ENCODE peak calls at places on chromosomes 6 and 20, in seven cellular contexts. One of them, this sample, is unnamed. For H3K27me3, the result is how much of the 10 kb centered on the place peaks cover.

GRCh38 chr6:150186129-150186898 is 43.5 kb downstream of the PPP1R14C start:
- DNase-seq in AG04450: no peak
- DNase-seq in Panc1: no peak
- DNase-seq in brain microvascular endothelial cell: no peak
- DNase-seq in SK-N-SH: no peak
- DNase-seq in neural progenitor cell: no peak
- DNase-seq in GM23338: no peak
- DNase-seq in this sample: no peak

GRCh38 chr6:168050861-168051586 is 28.0 kb downstream of the FRMD1 start:
- DNase-seq in AG04450: no peak
- DNase-seq in Panc1: no peak
- DNase-seq in brain microvascular endothelial cell: no peak
- DNase-seq in SK-N-SH: no peak
- DNase-seq in neural progenitor cell: peak
- DNase-seq in GM23338: peak
- DNase-seq in this sample: peak

GRCh38 chr20:17635846-17636245 is 46.2 kb downstream of the RRBP1 start:
- DNase-seq in AG04450: no peak
- DNase-seq in Panc1: no peak
- DNase-seq in brain microvascular endothelial cell: no peak
- DNase-seq in SK-N-SH: no peak
- DNase-seq in neural progenitor cell: no peak
- DNase-seq in GM23338: no peak
- DNase-seq in this sample: no peak

GRCh38 chr6:142796571-142796970 is 148.4 kb downstream of the HIVEP2 start:
- DNase-seq in AG04450: no peak
- DNase-seq in Panc1: no peak
- DNase-seq in brain microvascular endothelial cell: peak
- DNase-seq in SK-N-SH: no peak
- DNase-seq in neural progenitor cell: no peak
- DNase-seq in GM23338: no peak
- DNase-seq in this sample: no peak

GRCh38 chr6:64815718-64816117 is 891.3 kb downstream of the EYS start:
- DNase-seq in AG04450: no peak
- DNase-seq in Panc1: no peak
- DNase-seq in brain microvascular endothelial cell: no peak
- DNase-seq in SK-N-SH: no peak
- DNase-seq in neural progenitor cell: no peak
- DNase-seq in GM23338: no peak
- DNase-seq in this sample: no peak

GRCh38 chr6:8539446-8539845 is 104.1 kb upstream of the SLC35B3 start:
- DNase-seq in AG04450: no peak
- DNase-seq in Panc1: no peak
- DNase-seq in brain microvascular endothelial cell: no peak
- DNase-seq in SK-N-SH: peak
- DNase-seq in neural progenitor cell: peak
- DNase-seq in GM23338: peak
- DNase-seq in this sample: no peak

GRCh38 chr20:14589383-14589782 is 252.0 kb upstream of the FLRT3 start:
- DNase-seq in AG04450: no peak
- DNase-seq in Panc1: no peak
- DNase-seq in brain microvascular endothelial cell: no peak
- DNase-seq in SK-N-SH: no peak
- DNase-seq in neural progenitor cell: no peak
- DNase-seq in GM23338: no peak
- DNase-seq in this sample: no peak

GRCh38 chr6:167828325-167828956 is 1.7 kb downstream of the AFDN start:
- DNase-seq in AG04450: no peak
- DNase-seq in Panc1: no peak
- DNase-seq in brain microvascular endothelial cell: no peak
- DNase-seq in SK-N-SH: no peak
- DNase-seq in neural progenitor cell: no peak
- DNase-seq in GM23338: no peak
- DNase-seq in this sample: no peak

GRCh38 chr20:11426938-11427337 is 490.8 kb upstream of the BTBD3 start:
- DNase-seq in AG04450: no peak
- DNase-seq in Panc1: no peak
- DNase-seq in brain microvascular endothelial cell: no peak
- DNase-seq in SK-N-SH: no peak
- DNase-seq in neural progenitor cell: peak
- DNase-seq in GM23338: no peak
- DNase-seq in this sample: no peak

GRCh38 chr20:17024513-17025105 is 202.2 kb upstream of the PCSK2 start:
- DNase-seq in AG04450: peak
- DNase-seq in Panc1: no peak
- DNase-seq in brain microvascular endothelial cell: no peak
- DNase-seq in SK-N-SH: no peak
- DNase-seq in neural progenitor cell: peak
- DNase-seq in GM23338: peak
- DNase-seq in this sample: no peak

GRCh38 chr20:37179671-37180524 is 550 bp upstream of the MROH8 start:
- DNase-seq in AG04450: no peak
- DNase-seq in Panc1: no peak
- DNase-seq in brain microvascular endothelial cell: peak
- DNase-seq in SK-N-SH: no peak
- DNase-seq in neural progenitor cell: no peak
- DNase-seq in GM23338: no peak
- DNase-seq in this sample: no peak

GRCh38 chr6:163209005-163209404 is 205.5 kb upstream of the QKI start:
- DNase-seq in AG04450: no peak
- DNase-seq in Panc1: no peak
- DNase-seq in brain microvascular endothelial cell: no peak
- DNase-seq in SK-N-SH: no peak
- DNase-seq in neural progenitor cell: no peak
- DNase-seq in GM23338: no peak
- DNase-seq in this sample: no peak

GRCh38 chr20:652611-653109 is 340 bp downstream of the SRXN1 start:
- DNase-seq in AG04450: peak
- DNase-seq in Panc1: no peak
- DNase-seq in brain microvascular endothelial cell: peak
- DNase-seq in SK-N-SH: no peak
- DNase-seq in neural progenitor cell: no peak
- DNase-seq in GM23338: no peak
- DNase-seq in this sample: no peak

GRCh38 chr6:6775074-6775473 is 186.6 kb downstream of the LY86 start:
- DNase-seq in AG04450: no peak
- DNase-seq in Panc1: no peak
- DNase-seq in brain microvascular endothelial cell: no peak
- DNase-seq in SK-N-SH: no peak
- DNase-seq in neural progenitor cell: no peak
- DNase-seq in GM23338: no peak
- DNase-seq in this sample: no peak

GRCh38 chr20:50233325-50234212 is 42.9 kb downstream of the CEBPB start:
- DNase-seq in AG04450: no peak
- DNase-seq in Panc1: no peak
- DNase-seq in brain microvascular endothelial cell: no peak
- DNase-seq in SK-N-SH: no peak
- DNase-seq in neural progenitor cell: no peak
- DNase-seq in GM23338: no peak
- DNase-seq in this sample: no peak

GRCh38 chr20:50232651-50233324 is 42.2 kb downstream of the CEBPB start:
- DNase-seq in AG04450: no peak
- DNase-seq in Panc1: no peak
- DNase-seq in brain microvascular endothelial cell: no peak
- DNase-seq in SK-N-SH: no peak
- DNase-seq in neural progenitor cell: no peak
- DNase-seq in GM23338: no peak
- DNase-seq in this sample: no peak

GRCh38 chr20:50229156-50229605 is 38.6 kb downstream of the CEBPB start:
- DNase-seq in AG04450: no peak
- DNase-seq in Panc1: no peak
- DNase-seq in brain microvascular endothelial cell: no peak
- DNase-seq in SK-N-SH: no peak
- DNase-seq in neural progenitor cell: no peak
- DNase-seq in GM23338: no peak
- DNase-seq in this sample: no peak

GRCh38 chr20:50230184-50230583 is 39.6 kb downstream of the CEBPB start:
- DNase-seq in AG04450: no peak
- DNase-seq in Panc1: no peak
- DNase-seq in brain microvascular endothelial cell: no peak
- DNase-seq in SK-N-SH: no peak
- DNase-seq in neural progenitor cell: no peak
- DNase-seq in GM23338: no peak
- DNase-seq in this sample: no peak

GRCh38 chr20:50230871-50231270 is 40.2 kb downstream of the CEBPB start:
- DNase-seq in AG04450: no peak
- DNase-seq in Panc1: no peak
- DNase-seq in brain microvascular endothelial cell: no peak
- DNase-seq in SK-N-SH: no peak
- DNase-seq in neural progenitor cell: no peak
- DNase-seq in GM23338: no peak
- DNase-seq in this sample: no peak
- H3K27ac ChIP-seq in AG04450: no peak
- H3K27ac ChIP-seq in Panc1: no peak
- H3K27ac ChIP-seq in brain microvascular endothelial cell: no peak
- H3K27ac ChIP-seq in SK-N-SH: no peak
- H3K27ac ChIP-seq in neural progenitor cell: no peak
- H3K27ac ChIP-seq in GM23338: no peak
- H3K27ac ChIP-seq in this sample: no peak

DNA sequence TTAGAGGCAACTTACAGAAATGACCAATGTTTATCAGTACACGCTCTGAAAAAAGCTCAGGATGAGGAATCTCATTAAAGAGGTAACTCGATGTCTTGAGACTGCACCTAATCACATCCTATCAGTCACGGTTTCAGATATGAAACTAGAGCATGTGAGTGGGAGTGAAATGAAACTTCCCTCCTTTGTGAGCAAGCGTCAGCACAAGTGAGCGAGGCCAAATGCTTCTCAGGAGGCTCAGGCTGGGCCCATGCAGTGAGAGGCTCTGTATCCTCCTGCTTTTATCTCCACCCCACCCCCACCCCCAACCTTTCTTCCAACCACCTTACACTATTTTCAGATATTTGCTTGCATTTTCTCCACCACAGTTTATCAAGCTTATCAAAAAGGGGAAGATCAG is 140.8 kb upstream of the RIMS1 start:
- DNase-seq in AG04450: no peak
- DNase-seq in Panc1: no peak
- DNase-seq in brain microvascular endothelial cell: no peak
- DNase-seq in SK-N-SH: no peak
- DNase-seq in neural progenitor cell: peak
- DNase-seq in GM23338: peak
- DNase-seq in this sample: no peak
- H3K4me3 ChIP-seq in AG04450: no peak
- H3K4me3 ChIP-seq in Panc1: no peak
- H3K4me3 ChIP-seq in brain microvascular endothelial cell: no peak
- H3K4me3 ChIP-seq in SK-N-SH: no peak
- H3K4me3 ChIP-seq in neural progenitor cell: no peak
- H3K4me3 ChIP-seq in GM23338: no peak
- H3K4me3 ChIP-seq in this sample: no peak

GRCh38 chr6:71977860-71978259 is 91.5 kb downstream of the RIMS1 start:
- DNase-seq in AG04450: no peak
- DNase-seq in Panc1: no peak
- DNase-seq in brain microvascular endothelial cell: no peak
- DNase-seq in SK-N-SH: no peak
- DNase-seq in neural progenitor cell: no peak
- DNase-seq in GM23338: no peak
- DNase-seq in this sample: no peak
- H3K27me3 ChIP-seq in AG04450: under half
- H3K27me3 ChIP-seq in Panc1: under half
- H3K27me3 ChIP-seq in brain microvascular endothelial cell: under half
- H3K27me3 ChIP-seq in SK-N-SH: under half
- H3K27me3 ChIP-seq in neural progenitor cell: under half
- H3K27me3 ChIP-seq in GM23338: under half
- H3K27me3 ChIP-seq in this sample: under half

GRCh38 chr6:27138837-27139752 is 108.4 kb upstream of the PRSS16 start:
- DNase-seq in AG04450: no peak
- DNase-seq in Panc1: no peak
- DNase-seq in brain microvascular endothelial cell: peak
- DNase-seq in SK-N-SH: peak
- DNase-seq in neural progenitor cell: peak
- DNase-seq in GM23338: peak
- DNase-seq in this sample: peak
- H3K27ac ChIP-seq in AG04450: peak
- H3K27ac ChIP-seq in Panc1: peak
- H3K27ac ChIP-seq in brain microvascular endothelial cell: peak
- H3K27ac ChIP-seq in SK-N-SH: peak
- H3K27ac ChIP-seq in neural progenitor cell: peak
- H3K27ac ChIP-seq in GM23338: peak
- H3K27ac ChIP-seq in this sample: peak

GRCh38 chr6:35470663-35471120 is 2.5 kb downstream of the RPL10A start:
- DNase-seq in AG04450: no peak
- DNase-seq in Panc1: no peak
- DNase-seq in brain microvascular endothelial cell: no peak
- DNase-seq in SK-N-SH: no peak
- DNase-seq in neural progenitor cell: no peak
- DNase-seq in GM23338: no peak
- DNase-seq in this sample: no peak
- H3K4me3 ChIP-seq in AG04450: peak
- H3K4me3 ChIP-seq in Panc1: peak
- H3K4me3 ChIP-seq in brain microvascular endothelial cell: peak
- H3K4me3 ChIP-seq in SK-N-SH: peak
- H3K4me3 ChIP-seq in neural progenitor cell: peak
- H3K4me3 ChIP-seq in GM23338: peak
- H3K4me3 ChIP-seq in this sample: no peak

DNA sequence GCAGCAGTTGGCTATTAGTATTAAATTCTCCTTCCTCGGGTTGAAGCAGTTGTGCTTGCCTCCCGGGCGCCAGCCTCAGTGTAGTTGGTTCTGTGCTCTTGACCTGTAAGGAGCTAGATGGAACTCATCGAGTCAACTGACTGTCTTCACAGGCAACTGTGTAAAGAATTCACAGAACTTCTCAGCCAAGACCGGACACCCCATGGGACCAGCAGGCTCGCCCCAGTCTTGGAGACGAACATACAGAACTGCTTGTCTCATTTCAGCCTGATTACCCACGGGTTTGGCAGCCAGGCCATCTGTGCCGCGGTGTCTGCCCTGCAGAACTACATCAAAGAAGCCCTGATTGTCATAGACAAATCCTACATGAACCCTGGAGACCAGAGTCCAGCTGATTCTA is 8.5 kb downstream of the TFAP2C start:
- DNase-seq in AG04450: no peak
- DNase-seq in Panc1: no peak
- DNase-seq in brain microvascular endothelial cell: no peak
- DNase-seq in SK-N-SH: no peak
- DNase-seq in neural progenitor cell: no peak
- DNase-seq in GM23338: no peak
- DNase-seq in this sample: no peak
- H3K27me3 ChIP-seq in AG04450: under half
- H3K27me3 ChIP-seq in Panc1: under half
- H3K27me3 ChIP-seq in brain microvascular endothelial cell: under half
- H3K27me3 ChIP-seq in SK-N-SH: half or more
- H3K27me3 ChIP-seq in neural progenitor cell: under half
- H3K27me3 ChIP-seq in GM23338: under half
- H3K27me3 ChIP-seq in this sample: under half

DNA sequence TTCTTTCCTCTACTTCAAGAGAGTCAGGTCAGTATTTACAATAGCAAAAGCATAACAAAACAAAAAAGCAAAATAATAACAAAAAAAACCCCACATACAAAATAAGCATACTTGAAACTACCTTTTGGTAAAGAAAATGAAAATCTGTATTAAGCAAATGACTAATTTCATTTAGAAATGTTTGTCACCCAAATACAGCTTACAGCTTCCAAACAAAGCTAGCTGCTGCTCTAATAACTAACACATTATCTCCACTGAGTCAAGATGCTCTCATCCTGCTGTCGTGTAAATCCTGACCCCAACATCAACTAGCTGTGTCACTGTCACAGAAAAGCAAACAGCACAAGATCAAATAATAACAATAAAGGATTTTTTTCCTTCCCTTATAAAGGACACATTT is 21.7 kb downstream of the MAP7 start:
- DNase-seq in AG04450: no peak
- DNase-seq in Panc1: no peak
- DNase-seq in brain microvascular endothelial cell: no peak
- DNase-seq in SK-N-SH: no peak
- DNase-seq in neural progenitor cell: no peak
- DNase-seq in GM23338: no peak
- DNase-seq in this sample: no peak
- H3K27ac ChIP-seq in AG04450: no peak
- H3K27ac ChIP-seq in Panc1: no peak
- H3K27ac ChIP-seq in brain microvascular endothelial cell: no peak
- H3K27ac ChIP-seq in SK-N-SH: no peak
- H3K27ac ChIP-seq in neural progenitor cell: no peak
- H3K27ac ChIP-seq in GM23338: peak
- H3K27ac ChIP-seq in this sample: no peak

GRCh38 chr6:118869350-118869749 is 24.6 kb upstream of the ASF1A start:
- DNase-seq in AG04450: no peak
- DNase-seq in Panc1: no peak
- DNase-seq in brain microvascular endothelial cell: no peak
- DNase-seq in SK-N-SH: no peak
- DNase-seq in neural progenitor cell: no peak
- DNase-seq in GM23338: no peak
- DNase-seq in this sample: no peak
- H3K4me3 ChIP-seq in AG04450: no peak
- H3K4me3 ChIP-seq in Panc1: no peak
- H3K4me3 ChIP-seq in brain microvascular endothelial cell: no peak
- H3K4me3 ChIP-seq in SK-N-SH: no peak
- H3K4me3 ChIP-seq in neural progenitor cell: no peak
- H3K4me3 ChIP-seq in GM23338: no peak
- H3K4me3 ChIP-seq in this sample: no peak